ENCODE peak calls at places on chromosome 4, in nine cellular contexts. One of them, this sample, is unnamed.

GRCh38 chr4:5412296-5412695 is 296.1 kb downstream of the EVC2 start:
- DNase-seq in sigmoid colon: no peak
- DNase-seq in OCI-LY7: no peak
- DNase-seq in GM12865: no peak
- DNase-seq in HuH-7: no peak
- DNase-seq in cardiac muscle cell: no peak
- DNase-seq in omental fat pad: no peak
- DNase-seq in ELR: no peak
- DNase-seq in midbrain: no peak
- DNase-seq in this sample: no peak

GRCh38 chr4:10084651-10085320 is 31.8 kb downstream of the WDR1 start:
- DNase-seq in sigmoid colon: peak
- DNase-seq in OCI-LY7: no peak
- DNase-seq in GM12865: no peak
- DNase-seq in HuH-7: no peak
- DNase-seq in cardiac muscle cell: no peak
- DNase-seq in omental fat pad: peak
- DNase-seq in ELR: no peak
- DNase-seq in midbrain: no peak
- DNase-seq in this sample: no peak

GRCh38 chr4:75849459-75849858 is 52.8 kb downstream of the PPEF2 start:
- DNase-seq in sigmoid colon: no peak
- DNase-seq in OCI-LY7: no peak
- DNase-seq in GM12865: peak
- DNase-seq in HuH-7: no peak
- DNase-seq in cardiac muscle cell: no peak
- DNase-seq in omental fat pad: no peak
- DNase-seq in ELR: peak
- DNase-seq in midbrain: no peak
- DNase-seq in this sample: peak

GRCh38 chr4:134132086-134132783 is 69.4 kb downstream of the PABPC4L start:
- DNase-seq in sigmoid colon: no peak
- DNase-seq in OCI-LY7: no peak
- DNase-seq in GM12865: no peak
- DNase-seq in HuH-7: no peak
- DNase-seq in cardiac muscle cell: no peak
- DNase-seq in omental fat pad: no peak
- DNase-seq in ELR: peak
- DNase-seq in midbrain: no peak
- DNase-seq in this sample: peak

GRCh38 chr4:17619416-17620105 is 5.1 kb downstream of the MED28 start:
- DNase-seq in sigmoid colon: no peak
- DNase-seq in OCI-LY7: no peak
- DNase-seq in GM12865: no peak
- DNase-seq in HuH-7: no peak
- DNase-seq in cardiac muscle cell: no peak
- DNase-seq in omental fat pad: no peak
- DNase-seq in ELR: peak
- DNase-seq in midbrain: no peak
- DNase-seq in this sample: no peak

GRCh38 chr4:147799986-147800555 is 68.2 kb downstream of the ARHGAP10 start:
- DNase-seq in sigmoid colon: no peak
- DNase-seq in OCI-LY7: no peak
- DNase-seq in GM12865: peak
- DNase-seq in HuH-7: no peak
- DNase-seq in cardiac muscle cell: no peak
- DNase-seq in omental fat pad: no peak
- DNase-seq in ELR: no peak
- DNase-seq in midbrain: no peak
- DNase-seq in this sample: peak

GRCh38 chr4:173189117-173189693 is 20.6 kb downstream of the GALNT7 start:
- DNase-seq in sigmoid colon: no peak
- DNase-seq in OCI-LY7: no peak
- DNase-seq in GM12865: no peak
- DNase-seq in HuH-7: no peak
- DNase-seq in cardiac muscle cell: no peak
- DNase-seq in omental fat pad: no peak
- DNase-seq in ELR: peak
- DNase-seq in midbrain: no peak
- DNase-seq in this sample: no peak

GRCh38 chr4:163566257-163566656 is 71.8 kb downstream of the TMA16 start:
- DNase-seq in sigmoid colon: no peak
- DNase-seq in OCI-LY7: no peak
- DNase-seq in GM12865: no peak
- DNase-seq in HuH-7: peak
- DNase-seq in cardiac muscle cell: no peak
- DNase-seq in omental fat pad: no peak
- DNase-seq in ELR: no peak
- DNase-seq in midbrain: no peak
- DNase-seq in this sample: no peak

GRCh38 chr4:28225005-28225404 is 1364.4 kb downstream of the STIM2 start:
- DNase-seq in sigmoid colon: no peak
- DNase-seq in OCI-LY7: peak
- DNase-seq in GM12865: no peak
- DNase-seq in HuH-7: no peak
- DNase-seq in cardiac muscle cell: peak
- DNase-seq in omental fat pad: no peak
- DNase-seq in ELR: peak
- DNase-seq in midbrain: peak
- DNase-seq in this sample: no peak

GRCh38 chr4:10590896-10591295 is 93.7 kb downstream of the CLNK start:
- DNase-seq in sigmoid colon: no peak
- DNase-seq in OCI-LY7: no peak
- DNase-seq in GM12865: no peak
- DNase-seq in HuH-7: no peak
- DNase-seq in cardiac muscle cell: no peak
- DNase-seq in omental fat pad: no peak
- DNase-seq in ELR: peak
- DNase-seq in midbrain: no peak
- DNase-seq in this sample: no peak

GRCh38 chr4:161949941-161950725 is 213.7 kb downstream of the FSTL5 start:
- DNase-seq in sigmoid colon: no peak
- DNase-seq in OCI-LY7: no peak
- DNase-seq in GM12865: no peak
- DNase-seq in HuH-7: no peak
- DNase-seq in cardiac muscle cell: no peak
- DNase-seq in omental fat pad: no peak
- DNase-seq in ELR: peak
- DNase-seq in midbrain: no peak
- DNase-seq in this sample: no peak

GRCh38 chr4:20859097-20859781 is 159.0 kb downstream of the PACRGL start:
- DNase-seq in sigmoid colon: no peak
- DNase-seq in OCI-LY7: no peak
- DNase-seq in GM12865: no peak
- DNase-seq in HuH-7: no peak
- DNase-seq in cardiac muscle cell: no peak
- DNase-seq in omental fat pad: no peak
- DNase-seq in ELR: no peak
- DNase-seq in midbrain: no peak
- DNase-seq in this sample: no peak

GRCh38 chr4:90546114-90546513 is 418.9 kb downstream of the CCSER1 start:
- DNase-seq in sigmoid colon: no peak
- DNase-seq in OCI-LY7: no peak
- DNase-seq in GM12865: no peak
- DNase-seq in HuH-7: no peak
- DNase-seq in cardiac muscle cell: no peak
- DNase-seq in omental fat pad: no peak
- DNase-seq in ELR: no peak
- DNase-seq in midbrain: no peak
- DNase-seq in this sample: no peak

GRCh38 chr4:156673483-156673882 is 298.1 kb downstream of the PDGFC start:
- DNase-seq in sigmoid colon: no peak
- DNase-seq in OCI-LY7: no peak
- DNase-seq in GM12865: no peak
- DNase-seq in HuH-7: no peak
- DNase-seq in cardiac muscle cell: no peak
- DNase-seq in omental fat pad: no peak
- DNase-seq in ELR: peak
- DNase-seq in midbrain: no peak
- DNase-seq in this sample: no peak

GRCh38 chr4:95956094-95956493 is 116.2 kb downstream of the PDHA2 start:
- DNase-seq in sigmoid colon: no peak
- DNase-seq in OCI-LY7: no peak
- DNase-seq in GM12865: no peak
- DNase-seq in HuH-7: no peak
- DNase-seq in cardiac muscle cell: no peak
- DNase-seq in omental fat pad: no peak
- DNase-seq in ELR: no peak
- DNase-seq in midbrain: no peak
- DNase-seq in this sample: no peak

GRCh38 chr4:74109894-74110605 is 11.1 kb upstream of the CXCL2 start:
- DNase-seq in sigmoid colon: no peak
- DNase-seq in OCI-LY7: no peak
- DNase-seq in GM12865: no peak
- DNase-seq in HuH-7: no peak
- DNase-seq in cardiac muscle cell: no peak
- DNase-seq in omental fat pad: no peak
- DNase-seq in ELR: peak
- DNase-seq in midbrain: no peak
- DNase-seq in this sample: no peak

GRCh38 chr4:182513534-182514291 is 270.5 kb downstream of the TENM3 start:
- DNase-seq in sigmoid colon: no peak
- DNase-seq in OCI-LY7: no peak
- DNase-seq in GM12865: no peak
- DNase-seq in HuH-7: no peak
- DNase-seq in cardiac muscle cell: no peak
- DNase-seq in omental fat pad: no peak
- DNase-seq in ELR: no peak
- DNase-seq in midbrain: no peak
- DNase-seq in this sample: no peak

GRCh38 chr4:168408620-168409019 is 71.7 kb downstream of the DDX60L start:
- DNase-seq in sigmoid colon: peak
- DNase-seq in OCI-LY7: no peak
- DNase-seq in GM12865: no peak
- DNase-seq in HuH-7: no peak
- DNase-seq in cardiac muscle cell: peak
- DNase-seq in omental fat pad: no peak
- DNase-seq in ELR: peak
- DNase-seq in midbrain: no peak
- DNase-seq in this sample: no peak

GRCh38 chr4:103150677-103151076 is 47.5 kb downstream of the CENPE start:
- DNase-seq in sigmoid colon: no peak
- DNase-seq in OCI-LY7: no peak
- DNase-seq in GM12865: no peak
- DNase-seq in HuH-7: no peak
- DNase-seq in cardiac muscle cell: no peak
- DNase-seq in omental fat pad: no peak
- DNase-seq in ELR: peak
- DNase-seq in midbrain: no peak
- DNase-seq in this sample: no peak

GRCh38 chr4:108846568-108846967 is 83.7 kb upstream of the ETNPPL start:
- DNase-seq in sigmoid colon: no peak
- DNase-seq in OCI-LY7: no peak
- DNase-seq in GM12865: no peak
- DNase-seq in HuH-7: no peak
- DNase-seq in cardiac muscle cell: no peak
- DNase-seq in omental fat pad: no peak
- DNase-seq in ELR: no peak
- DNase-seq in midbrain: no peak
- DNase-seq in this sample: no peak

GRCh38 chr4:158170691-158171455 is 2.0 kb downstream of the GASK1B start:
- DNase-seq in sigmoid colon: peak
- DNase-seq in OCI-LY7: no peak
- DNase-seq in GM12865: peak
- DNase-seq in HuH-7: no peak
- DNase-seq in cardiac muscle cell: no peak
- DNase-seq in omental fat pad: peak
- DNase-seq in ELR: peak
- DNase-seq in midbrain: no peak
- DNase-seq in this sample: no peak

GRCh38 chr4:138078751-138079150 is 163.4 kb downstream of the SLC7A11 start:
- DNase-seq in sigmoid colon: no peak
- DNase-seq in OCI-LY7: no peak
- DNase-seq in GM12865: no peak
- DNase-seq in HuH-7: no peak
- DNase-seq in cardiac muscle cell: no peak
- DNase-seq in omental fat pad: no peak
- DNase-seq in ELR: no peak
- DNase-seq in midbrain: no peak
- DNase-seq in this sample: no peak

GRCh38 chr4:40811886-40812857 is 62.4 kb downstream of the NSUN7 start:
- DNase-seq in sigmoid colon: no peak
- DNase-seq in OCI-LY7: no peak
- DNase-seq in GM12865: no peak
- DNase-seq in HuH-7: no peak
- DNase-seq in cardiac muscle cell: no peak
- DNase-seq in omental fat pad: no peak
- DNase-seq in ELR: no peak
- DNase-seq in midbrain: no peak
- DNase-seq in this sample: no peak

GRCh38 chr4:185742766-185743165 is 69.2 kb downstream of the SORBS2 start:
- DNase-seq in sigmoid colon: no peak
- DNase-seq in OCI-LY7: no peak
- DNase-seq in GM12865: peak
- DNase-seq in HuH-7: no peak
- DNase-seq in cardiac muscle cell: no peak
- DNase-seq in omental fat pad: no peak
- DNase-seq in ELR: peak
- DNase-seq in midbrain: no peak
- DNase-seq in this sample: no peak

GRCh38 chr4:10582059-10582686 is 102.4 kb downstream of the CLNK start:
- DNase-seq in sigmoid colon: no peak
- DNase-seq in OCI-LY7: peak
- DNase-seq in GM12865: peak
- DNase-seq in HuH-7: peak
- DNase-seq in cardiac muscle cell: peak
- DNase-seq in omental fat pad: no peak
- DNase-seq in ELR: peak
- DNase-seq in midbrain: peak
- DNase-seq in this sample: peak

GRCh38 chr4:180134116-180134866 is 2108.9 kb upstream of the TENM3 start:
- DNase-seq in sigmoid colon: no peak
- DNase-seq in OCI-LY7: no peak
- DNase-seq in GM12865: peak
- DNase-seq in HuH-7: no peak
- DNase-seq in cardiac muscle cell: peak
- DNase-seq in omental fat pad: no peak
- DNase-seq in ELR: peak
- DNase-seq in midbrain: no peak
- DNase-seq in this sample: peak

GRCh38 chr4:144518181-144518895 is 127.6 kb upstream of the HHIP start:
- DNase-seq in sigmoid colon: no peak
- DNase-seq in OCI-LY7: no peak
- DNase-seq in GM12865: no peak
- DNase-seq in HuH-7: no peak
- DNase-seq in cardiac muscle cell: peak
- DNase-seq in omental fat pad: no peak
- DNase-seq in ELR: peak
- DNase-seq in midbrain: no peak
- DNase-seq in this sample: no peak

GRCh38 chr4:20487852-20488251 is 212.4 kb upstream of the PACRGL start:
- DNase-seq in sigmoid colon: no peak
- DNase-seq in OCI-LY7: no peak
- DNase-seq in GM12865: no peak
- DNase-seq in HuH-7: no peak
- DNase-seq in cardiac muscle cell: no peak
- DNase-seq in omental fat pad: no peak
- DNase-seq in ELR: peak
- DNase-seq in midbrain: no peak
- DNase-seq in this sample: no peak

GRCh38 chr4:15162465-15163283 is 160.4 kb downstream of the CPEB2 start:
- DNase-seq in sigmoid colon: no peak
- DNase-seq in OCI-LY7: peak
- DNase-seq in GM12865: peak
- DNase-seq in HuH-7: no peak
- DNase-seq in cardiac muscle cell: peak
- DNase-seq in omental fat pad: no peak
- DNase-seq in ELR: peak
- DNase-seq in midbrain: no peak
- DNase-seq in this sample: peak

GRCh38 chr4:109278594-109279031 is 23.8 kb downstream of the COL25A1 start:
- DNase-seq in sigmoid colon: no peak
- DNase-seq in OCI-LY7: peak
- DNase-seq in GM12865: peak
- DNase-seq in HuH-7: no peak
- DNase-seq in cardiac muscle cell: no peak
- DNase-seq in omental fat pad: no peak
- DNase-seq in ELR: no peak
- DNase-seq in midbrain: no peak
- DNase-seq in this sample: peak

GRCh38 chr4:1487106-1487505 is 80.9 kb upstream of the NKX1-1 start:
- DNase-seq in sigmoid colon: peak
- DNase-seq in OCI-LY7: no peak
- DNase-seq in GM12865: no peak
- DNase-seq in HuH-7: no peak
- DNase-seq in cardiac muscle cell: no peak
- DNase-seq in omental fat pad: no peak
- DNase-seq in ELR: no peak
- DNase-seq in midbrain: no peak
- DNase-seq in this sample: no peak